ENCODE peak calls at places on chromosome 7, in six cellular contexts. One of them, this sample, is unnamed.
A peak's percentile ranks its signal among the peaks of the same experiment; 100 is the strongest.

GRCh38 chr7:91383186-91383585 is 119.0 kb downstream of the FZD1 start:
- DNase-seq in A549: no peak
- DNase-seq in lower lobe of right lung: no peak
- DNase-seq in cardiac muscle cell: no peak
- DNase-seq in IMR-90: peak; percentile 64
- DNase-seq in left ventricle myocardium inferior: no peak
- DNase-seq in this sample: no peak

GRCh38 chr7:136617176-136617575 is 251.3 kb upstream of the CHRM2 start:
- DNase-seq in lower lobe of right lung: no peak
- DNase-seq in A549: no peak
- DNase-seq in cardiac muscle cell: no peak
- DNase-seq in left ventricle myocardium inferior: no peak
- DNase-seq in IMR-90: peak; percentile 23
- DNase-seq in this sample: no peak

GRCh38 chr7:111796671-111797070 is 234.4 kb upstream of the IMMP2L start:
- DNase-seq in IMR-90: peak; percentile 4
- DNase-seq in lower lobe of right lung: no peak
- DNase-seq in left ventricle myocardium inferior: no peak
- DNase-seq in A549: no peak
- DNase-seq in cardiac muscle cell: no peak
- DNase-seq in this sample: peak; percentile 30

GRCh38 chr7:128705891-128706333 is 33.2 kb upstream of the CALU start:
- DNase-seq in A549: no peak
- DNase-seq in cardiac muscle cell: no peak
- DNase-seq in left ventricle myocardium inferior: no peak
- DNase-seq in lower lobe of right lung: no peak
- DNase-seq in IMR-90: peak; percentile 25
- DNase-seq in this sample: no peak

GRCh38 chr7:127581716-127582115 is 3.7 kb downstream of the GCC1 start:
- DNase-seq in left ventricle myocardium inferior: no peak
- DNase-seq in IMR-90: no peak
- DNase-seq in A549: no peak
- DNase-seq in cardiac muscle cell: no peak
- DNase-seq in lower lobe of right lung: no peak
- DNase-seq in this sample: no peak

GRCh38 chr7:5423844-5424688 is 432 bp upstream of the TNRC18 start:
- DNase-seq in IMR-90: peak; percentile 99
- DNase-seq in cardiac muscle cell: peak; percentile 99
- DNase-seq in lower lobe of right lung: peak; percentile 95
- DNase-seq in A549: peak; percentile 80
- DNase-seq in left ventricle myocardium inferior: peak; percentile 95
- DNase-seq in this sample: peak; percentile 87

GRCh38 chr7:101743241-101743994 is 74.0 kb upstream of the CUX1 start:
- DNase-seq in A549: peak; percentile 60
- DNase-seq in lower lobe of right lung: peak; percentile 69
- DNase-seq in IMR-90: peak; percentile 49
- DNase-seq in cardiac muscle cell: peak; percentile 79
- DNase-seq in left ventricle myocardium inferior: peak; percentile 39
- DNase-seq in this sample: peak; percentile 84

GRCh38 chr7:30470163-30470770 is 8.3 kb downstream of the NOD1 start:
- DNase-seq in A549: no peak
- DNase-seq in IMR-90: peak; percentile 65
- DNase-seq in left ventricle myocardium inferior: peak; percentile 48
- DNase-seq in lower lobe of right lung: no peak
- DNase-seq in cardiac muscle cell: peak; percentile 68
- DNase-seq in this sample: no peak

GRCh38 chr7:44240983-44241510 is 40.3 kb downstream of the YKT6 start:
- DNase-seq in A549: peak; percentile 92
- DNase-seq in IMR-90: peak; percentile 75
- DNase-seq in left ventricle myocardium inferior: peak; percentile 57
- DNase-seq in lower lobe of right lung: peak; percentile 70
- DNase-seq in cardiac muscle cell: peak; percentile 90
- DNase-seq in this sample: peak; percentile 91

GRCh38 chr7:92064414-92065029 is 69.8 kb downstream of the CYP51A1 start:
- DNase-seq in A549: no peak
- DNase-seq in left ventricle myocardium inferior: no peak
- DNase-seq in IMR-90: no peak
- DNase-seq in lower lobe of right lung: no peak
- DNase-seq in cardiac muscle cell: no peak
- DNase-seq in this sample: no peak

GRCh38 chr7:22223841-22224240 is 133.1 kb downstream of the RAPGEF5 start:
- DNase-seq in left ventricle myocardium inferior: no peak
- DNase-seq in cardiac muscle cell: no peak
- DNase-seq in A549: no peak
- DNase-seq in lower lobe of right lung: no peak
- DNase-seq in IMR-90: no peak
- DNase-seq in this sample: no peak

GRCh38 chr7:105943486-105943885 is 19.6 kb upstream of the CDHR3 start:
- DNase-seq in A549: no peak
- DNase-seq in left ventricle myocardium inferior: no peak
- DNase-seq in cardiac muscle cell: no peak
- DNase-seq in IMR-90: no peak
- DNase-seq in lower lobe of right lung: no peak
- DNase-seq in this sample: no peak

GRCh38 chr7:98869374-98870070 is at the start of gene TMEM130:
- DNase-seq in A549: no peak
- DNase-seq in left ventricle myocardium inferior: no peak
- DNase-seq in lower lobe of right lung: peak; percentile 46
- DNase-seq in cardiac muscle cell: peak; percentile 33
- DNase-seq in IMR-90: no peak
- DNase-seq in this sample: no peak

GRCh38 chr7:47726047-47726726 is 144.3 kb upstream of the TNS3 start:
- DNase-seq in cardiac muscle cell: no peak
- DNase-seq in lower lobe of right lung: no peak
- DNase-seq in IMR-90: no peak
- DNase-seq in left ventricle myocardium inferior: no peak
- DNase-seq in A549: no peak
- DNase-seq in this sample: no peak

GRCh38 chr7:48158404-48158803 is 12.9 kb upstream of the ABCA13 start:
- DNase-seq in A549: no peak
- DNase-seq in lower lobe of right lung: no peak
- DNase-seq in left ventricle myocardium inferior: no peak
- DNase-seq in IMR-90: peak; percentile 73
- DNase-seq in cardiac muscle cell: no peak
- DNase-seq in this sample: no peak

GRCh38 chr7:127713758-127714157 is 61.8 kb downstream of the SND1 start:
- DNase-seq in IMR-90: no peak
- DNase-seq in lower lobe of right lung: no peak
- DNase-seq in cardiac muscle cell: no peak
- DNase-seq in left ventricle myocardium inferior: no peak
- DNase-seq in A549: no peak
- DNase-seq in this sample: no peak

GRCh38 chr7:69635572-69636190 is 37.4 kb downstream of the AUTS2 start:
- DNase-seq in cardiac muscle cell: no peak
- DNase-seq in left ventricle myocardium inferior: no peak
- DNase-seq in IMR-90: no peak
- DNase-seq in A549: no peak
- DNase-seq in lower lobe of right lung: no peak
- DNase-seq in this sample: no peak

DNA sequence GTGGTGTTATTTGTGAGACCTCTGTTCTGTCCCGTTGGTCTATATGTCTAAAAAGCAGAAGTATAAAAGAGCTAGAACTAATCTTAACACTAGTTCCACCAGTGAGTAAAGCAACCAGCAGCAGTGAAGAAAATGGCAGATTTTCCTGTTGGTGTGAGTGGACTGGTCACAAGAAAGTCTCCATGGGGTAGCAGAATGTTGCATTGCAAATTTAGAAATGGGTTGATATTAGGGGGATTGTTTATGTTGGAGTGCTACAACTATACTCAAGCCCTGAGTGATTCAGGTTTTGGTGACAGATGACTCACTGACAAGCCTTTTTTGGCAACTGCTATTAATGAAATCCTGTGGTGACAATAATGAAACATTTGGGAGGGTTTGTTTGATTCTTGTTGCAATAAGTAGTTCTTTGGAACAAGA is 5.6 kb downstream of the AVL9 start:
- DNase-seq in IMR-90: peak; percentile 62
- DNase-seq in left ventricle myocardium inferior: no peak
- DNase-seq in A549: no peak
- DNase-seq in lower lobe of right lung: no peak
- DNase-seq in cardiac muscle cell: no peak
- DNase-seq in this sample: no peak
- H3K4me3 ChIP-seq in IMR-90: no peak overlapping the region
- H3K4me3 ChIP-seq in left ventricle myocardium inferior: no peak overlapping the region
- H3K4me3 ChIP-seq in A549: no peak overlapping the region
- H3K4me3 ChIP-seq in lower lobe of right lung: no peak overlapping the region
- H3K4me3 ChIP-seq in cardiac muscle cell: no peak overlapping the region
- H3K4me3 ChIP-seq in this sample: no peak overlapping the region

GRCh38 chr7:63023182-63023787 is 975.4 kb upstream of the ZNF722 start:
- DNase-seq in A549: no peak
- DNase-seq in left ventricle myocardium inferior: no peak
- DNase-seq in IMR-90: no peak
- DNase-seq in lower lobe of right lung: no peak
- DNase-seq in cardiac muscle cell: no peak
- DNase-seq in this sample: no peak

GRCh38 chr7:63028376-63029206 is 970.1 kb upstream of the ZNF722 start:
- DNase-seq in lower lobe of right lung: no peak
- DNase-seq in A549: no peak
- DNase-seq in IMR-90: no peak
- DNase-seq in left ventricle myocardium inferior: no peak
- DNase-seq in cardiac muscle cell: no peak
- DNase-seq in this sample: no peak

GRCh38 chr7:63027075-63027474 is 971.6 kb upstream of the ZNF722 start:
- DNase-seq in left ventricle myocardium inferior: no peak
- DNase-seq in A549: no peak
- DNase-seq in cardiac muscle cell: no peak
- DNase-seq in IMR-90: no peak
- DNase-seq in lower lobe of right lung: no peak
- DNase-seq in this sample: no peak

GRCh38 chr7:63024446-63024845 is 974.2 kb upstream of the ZNF722 start:
- DNase-seq in IMR-90: no peak
- DNase-seq in left ventricle myocardium inferior: no peak
- DNase-seq in A549: no peak
- DNase-seq in cardiac muscle cell: no peak
- DNase-seq in lower lobe of right lung: no peak
- DNase-seq in this sample: no peak

GRCh38 chr7:63025815-63026214 is 972.8 kb upstream of the ZNF722 start:
- DNase-seq in cardiac muscle cell: no peak
- DNase-seq in A549: no peak
- DNase-seq in left ventricle myocardium inferior: no peak
- DNase-seq in lower lobe of right lung: no peak
- DNase-seq in IMR-90: no peak
- DNase-seq in this sample: no peak
- H3K9me3 ChIP-seq in cardiac muscle cell: peaks cover 3% of the 10 kb centered on the region
- H3K9me3 ChIP-seq in A549: peaks cover 6% of the 10 kb centered on the region
- H3K9me3 ChIP-seq in left ventricle myocardium inferior: peaks cover 40% of the 10 kb centered on the region
- H3K9me3 ChIP-seq in lower lobe of right lung: no peaks in the 10 kb centered on the region
- H3K9me3 ChIP-seq in IMR-90: peaks cover 25% of the 10 kb centered on the region
- H3K9me3 ChIP-seq in this sample: no peaks in the 10 kb centered on the region

GRCh38 chr7:83646027-83646426 is 2.9 kb downstream of the SEMA3E start:
- DNase-seq in cardiac muscle cell: no peak
- DNase-seq in left ventricle myocardium inferior: no peak
- DNase-seq in IMR-90: no peak
- DNase-seq in A549: no peak
- DNase-seq in lower lobe of right lung: no peak
- DNase-seq in this sample: no peak

GRCh38 chr7:83652481-83652880 is 3.5 kb upstream of the SEMA3E start:
- DNase-seq in left ventricle myocardium inferior: no peak
- DNase-seq in cardiac muscle cell: no peak
- DNase-seq in A549: no peak
- DNase-seq in IMR-90: no peak
- DNase-seq in lower lobe of right lung: no peak
- DNase-seq in this sample: no peak

GRCh38 chr7:83643754-83644153 is 5.2 kb downstream of the SEMA3E start:
- DNase-seq in cardiac muscle cell: no peak
- DNase-seq in lower lobe of right lung: no peak
- DNase-seq in left ventricle myocardium inferior: no peak
- DNase-seq in IMR-90: no peak
- DNase-seq in A549: no peak
- DNase-seq in this sample: no peak

GRCh38 chr7:83649701-83650100 is 762 bp upstream of the SEMA3E start:
- DNase-seq in A549: no peak
- DNase-seq in cardiac muscle cell: no peak
- DNase-seq in IMR-90: no peak
- DNase-seq in lower lobe of right lung: no peak
- DNase-seq in left ventricle myocardium inferior: no peak
- DNase-seq in this sample: no peak

DNA sequence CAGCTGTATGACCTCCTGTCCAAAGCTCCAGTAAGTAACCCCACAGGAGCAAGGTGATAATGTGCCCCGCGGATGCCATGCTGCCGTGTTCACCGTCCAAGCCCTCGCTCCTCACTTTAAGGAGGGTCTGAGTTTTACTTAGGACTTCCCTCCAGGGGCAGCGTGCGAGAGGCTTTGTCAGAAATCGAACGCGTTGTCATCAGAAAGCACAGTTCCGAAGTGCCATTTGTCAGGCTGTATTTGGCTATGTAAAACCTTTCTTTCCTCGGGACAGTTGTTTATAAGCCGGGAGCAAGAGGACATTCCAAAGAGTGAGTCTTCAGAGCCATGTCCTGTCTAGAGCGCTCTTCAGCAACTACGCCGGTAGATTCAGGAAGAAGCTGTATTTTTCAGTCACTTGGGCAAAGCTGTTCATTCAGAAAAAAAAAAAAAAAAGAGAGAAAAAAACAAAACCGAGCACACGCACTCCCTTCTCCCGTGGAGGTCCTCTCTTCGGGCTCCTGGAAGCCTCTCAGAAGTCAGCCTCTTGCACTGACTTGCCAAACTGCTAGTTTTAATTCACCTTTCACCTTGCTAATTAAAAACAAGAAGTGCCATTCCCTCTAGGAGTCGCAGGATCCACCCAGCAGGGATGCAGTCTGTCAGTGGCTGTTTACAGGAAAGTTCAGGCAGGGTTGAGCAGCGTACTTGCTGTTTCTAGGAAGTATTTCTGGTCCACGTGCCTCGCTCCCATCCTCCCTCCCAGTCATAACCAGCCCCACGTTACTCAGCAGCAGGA is at the start of gene SEMA3E:
- DNase-seq in lower lobe of right lung: no peak
- DNase-seq in IMR-90: peak; percentile 35
- DNase-seq in left ventricle myocardium inferior: no peak
- DNase-seq in A549: peak; percentile 25
- DNase-seq in cardiac muscle cell: peak; percentile 40
- DNase-seq in this sample: no peak
- H3K4me3 ChIP-seq in lower lobe of right lung: peak within 1 kb of the TSS; percentile 43
- H3K4me3 ChIP-seq in IMR-90: peak within 1 kb of the TSS; percentile 51
- H3K4me3 ChIP-seq in left ventricle myocardium inferior: peak within 1 kb of the TSS; percentile 49
- H3K4me3 ChIP-seq in A549: peak within 1 kb of the TSS; percentile 51
- H3K4me3 ChIP-seq in cardiac muscle cell: peak within 1 kb of the TSS; percentile 48
- H3K4me3 ChIP-seq in this sample: no peak within 1 kb of the TSS

GRCh38 chr7:158286210-158286609 is 301.4 kb downstream of the PTPRN2 start:
- DNase-seq in IMR-90: no peak
- DNase-seq in left ventricle myocardium inferior: no peak
- DNase-seq in cardiac muscle cell: no peak
- DNase-seq in lower lobe of right lung: no peak
- DNase-seq in A549: no peak
- DNase-seq in this sample: no peak

GRCh38 chr7:158285383-158285770 is 302.2 kb downstream of the PTPRN2 start:
- DNase-seq in A549: no peak
- DNase-seq in cardiac muscle cell: no peak
- DNase-seq in lower lobe of right lung: no peak
- DNase-seq in left ventricle myocardium inferior: no peak
- DNase-seq in IMR-90: no peak
- DNase-seq in this sample: no peak

GRCh38 chr7:158289761-158290523 is 297.7 kb downstream of the PTPRN2 start:
- DNase-seq in left ventricle myocardium inferior: no peak
- DNase-seq in IMR-90: no peak
- DNase-seq in cardiac muscle cell: no peak
- DNase-seq in A549: no peak
- DNase-seq in lower lobe of right lung: no peak
- DNase-seq in this sample: no peak

GRCh38 chr7:158292948-158293347 is 294.7 kb downstream of the PTPRN2 start:
- DNase-seq in IMR-90: no peak
- DNase-seq in cardiac muscle cell: no peak
- DNase-seq in left ventricle myocardium inferior: no peak
- DNase-seq in A549: no peak
- DNase-seq in lower lobe of right lung: no peak
- DNase-seq in this sample: no peak

GRCh38 chr7:158289231-158289630 is 298.4 kb downstream of the PTPRN2 start:
- DNase-seq in lower lobe of right lung: no peak
- DNase-seq in left ventricle myocardium inferior: no peak
- DNase-seq in cardiac muscle cell: no peak
- DNase-seq in IMR-90: no peak
- DNase-seq in A549: no peak
- DNase-seq in this sample: no peak
- H3K9me3 ChIP-seq in lower lobe of right lung: peaks cover 29% of the 10 kb centered on the region
- H3K9me3 ChIP-seq in left ventricle myocardium inferior: peaks cover 59% of the 10 kb centered on the region
- H3K9me3 ChIP-seq in cardiac muscle cell: no peaks in the 10 kb centered on the region
- H3K9me3 ChIP-seq in IMR-90: peaks cover 29% of the 10 kb centered on the region
- H3K9me3 ChIP-seq in A549: peaks cover 7% of the 10 kb centered on the region
- H3K9me3 ChIP-seq in this sample: peaks cover 5% of the 10 kb centered on the region

This sample was measured in OCI-LY7.